ENCODE peak calls at places on chromosomes 11 and 22, in five cellular contexts. M is activated CD8-positive, alpha-beta memory T cell treated with anti-CD3 and anti-CD28 coated beads, Interleukin-2, amount 50 U/mL, for 4 hours; Q is effector memory CD8-positive, alpha-beta T cell; T is SK-N-SH; B is AG08395. A is an unnamed sample.

GRCh38 chr11:46271875-46272815 is 5.3 kb upstream of the CREB3L1 start:
- DNase-seq in M (no peak), Q (no peak), T (no peak), B (peak), A (no peak)

GRCh38 chr11:63862923-63863322 is 24.0 kb downstream of the MARK2 start:
- DNase-seq in M (no peak), Q (no peak), T (no peak), B (no peak), A (no peak)

GRCh38 chr11:12857572-12857971 is 151.5 kb upstream of the RASSF10 start:
- DNase-seq in M (no peak), Q (no peak), T (no peak), B (no peak), A (no peak)

GRCh38 chr22:44697423-44698179 is 4.4 kb upstream of the PRR5 start:
- DNase-seq in M (peak), Q (peak), T (peak), B (peak), A (peak)

GRCh38 chr22:44023404-44024287 is 456 bp upstream of the PARVB start:
- DNase-seq in M (peak), Q (peak), T (peak), B (peak), A (peak)

GRCh38 chr11:119895981-119896380 is 167.0 kb upstream of the NECTIN1 start:
- DNase-seq in M (no peak), Q (no peak), T (no peak), B (no peak), A (no peak)

GRCh38 chr22:49845666-49846459 is 7.8 kb upstream of the ZBED4 start:
- DNase-seq in M (no peak), Q (no peak), T (no peak), B (no peak), A (no peak)

GRCh38 chr11:100705447-100705846 is 18.4 kb downstream of the ARHGAP42 start:
- DNase-seq in M (no peak), Q (no peak), T (no peak), B (no peak), A (no peak)

GRCh38 chr11:20261526-20261925 is 101.3 kb upstream of the DBX1 start:
- DNase-seq in M (no peak), Q (no peak), T (no peak), B (no peak), A (no peak)